ENCODE peak calls at places on chromosomes 16 and 17, in four cellular contexts. One of them, this sample, is unnamed.

GRCh38 chr17:66900126-66901010 is 64.1 kb upstream of the CACNG4 start:
- DNase-seq in A549: peak
- DNase-seq in progenitor cell of endocrine pancreas: no peak
- DNase-seq in stimulated activated CD8-positive, alpha-beta memory T cell treated with anti-CD3 and anti-CD28 coated beads, Interleukin-7, amount 100 ng/mL, for 1 hour: no peak
- DNase-seq in this sample: no peak

GRCh38 chr17:78357177-78357586 is 2.7 kb downstream of the SOCS3 start:
- DNase-seq in A549: peak
- DNase-seq in progenitor cell of endocrine pancreas: no peak
- DNase-seq in stimulated activated CD8-positive, alpha-beta memory T cell treated with anti-CD3 and anti-CD28 coated beads, Interleukin-7, amount 100 ng/mL, for 1 hour: no peak
- DNase-seq in this sample: no peak

GRCh38 chr17:28727727-28728363 is 743 bp upstream of the NEK8 start:
- DNase-seq in progenitor cell of endocrine pancreas: no peak
- DNase-seq in A549: peak
- DNase-seq in stimulated activated CD8-positive, alpha-beta memory T cell treated with anti-CD3 and anti-CD28 coated beads, Interleukin-7, amount 100 ng/mL, for 1 hour: peak
- DNase-seq in this sample: no peak

GRCh38 chr17:47694018-47694817 is at the start of gene TBKBP1:
- DNase-seq in stimulated activated CD8-positive, alpha-beta memory T cell treated with anti-CD3 and anti-CD28 coated beads, Interleukin-7, amount 100 ng/mL, for 1 hour: no peak
- DNase-seq in A549: peak
- DNase-seq in progenitor cell of endocrine pancreas: peak
- DNase-seq in this sample: no peak

GRCh38 chr16:66605177-66605999 is 884 bp downstream of the CMTM3 start:
- DNase-seq in stimulated activated CD8-positive, alpha-beta memory T cell treated with anti-CD3 and anti-CD28 coated beads, Interleukin-7, amount 100 ng/mL, for 1 hour: no peak
- DNase-seq in progenitor cell of endocrine pancreas: peak
- DNase-seq in A549: peak
- DNase-seq in this sample: no peak

GRCh38 chr16:88703486-88704309 is 2.5 kb downstream of the RNF166 start:
- DNase-seq in stimulated activated CD8-positive, alpha-beta memory T cell treated with anti-CD3 and anti-CD28 coated beads, Interleukin-7, amount 100 ng/mL, for 1 hour: peak
- DNase-seq in A549: no peak
- DNase-seq in progenitor cell of endocrine pancreas: no peak
- DNase-seq in this sample: no peak

GRCh38 chr17:32349503-32349853 is 479 bp upstream of the ZNF207 start:
- DNase-seq in A549: peak
- DNase-seq in stimulated activated CD8-positive, alpha-beta memory T cell treated with anti-CD3 and anti-CD28 coated beads, Interleukin-7, amount 100 ng/mL, for 1 hour: no peak
- DNase-seq in progenitor cell of endocrine pancreas: no peak
- DNase-seq in this sample: no peak

GRCh38 chr16:69481901-69482341 is 57.5 kb downstream of the CYB5B start:
- DNase-seq in progenitor cell of endocrine pancreas: no peak
- DNase-seq in A549: no peak
- DNase-seq in stimulated activated CD8-positive, alpha-beta memory T cell treated with anti-CD3 and anti-CD28 coated beads, Interleukin-7, amount 100 ng/mL, for 1 hour: no peak
- DNase-seq in this sample: no peak

GRCh38 chr16:4392382-4393242 is 21.0 kb downstream of the VASN start:
- DNase-seq in progenitor cell of endocrine pancreas: no peak
- DNase-seq in stimulated activated CD8-positive, alpha-beta memory T cell treated with anti-CD3 and anti-CD28 coated beads, Interleukin-7, amount 100 ng/mL, for 1 hour: no peak
- DNase-seq in A549: no peak
- DNase-seq in this sample: no peak

GRCh38 chr17:40582328-40582901 is 17.1 kb upstream of the CCR7 start:
- DNase-seq in stimulated activated CD8-positive, alpha-beta memory T cell treated with anti-CD3 and anti-CD28 coated beads, Interleukin-7, amount 100 ng/mL, for 1 hour: no peak
- DNase-seq in progenitor cell of endocrine pancreas: no peak
- DNase-seq in A549: no peak
- DNase-seq in this sample: peak

GRCh38 chr17:81385320-81386111 is 9.7 kb upstream of the BAHCC1 start:
- DNase-seq in stimulated activated CD8-positive, alpha-beta memory T cell treated with anti-CD3 and anti-CD28 coated beads, Interleukin-7, amount 100 ng/mL, for 1 hour: no peak
- DNase-seq in A549: no peak
- DNase-seq in progenitor cell of endocrine pancreas: no peak
- DNase-seq in this sample: no peak

GRCh38 chr17:41615454-41615853 is 2.9 kb upstream of the KRT16 start:
- DNase-seq in progenitor cell of endocrine pancreas: no peak
- DNase-seq in stimulated activated CD8-positive, alpha-beta memory T cell treated with anti-CD3 and anti-CD28 coated beads, Interleukin-7, amount 100 ng/mL, for 1 hour: no peak
- DNase-seq in A549: peak
- DNase-seq in this sample: no peak

GRCh38 chr17:7589891-7590611 is at the start of gene SOX15:
- DNase-seq in stimulated activated CD8-positive, alpha-beta memory T cell treated with anti-CD3 and anti-CD28 coated beads, Interleukin-7, amount 100 ng/mL, for 1 hour: no peak
- DNase-seq in progenitor cell of endocrine pancreas: no peak
- DNase-seq in A549: no peak
- DNase-seq in this sample: no peak

GRCh38 chr16:20409398-20410152 is at the start of gene ACSM5:
- DNase-seq in A549: no peak
- DNase-seq in stimulated activated CD8-positive, alpha-beta memory T cell treated with anti-CD3 and anti-CD28 coated beads, Interleukin-7, amount 100 ng/mL, for 1 hour: no peak
- DNase-seq in progenitor cell of endocrine pancreas: no peak
- DNase-seq in this sample: no peak

GRCh38 chr17:47220531-47220999 is 11.4 kb downstream of the MYL4 start:
- DNase-seq in A549: no peak
- DNase-seq in progenitor cell of endocrine pancreas: no peak
- DNase-seq in stimulated activated CD8-positive, alpha-beta memory T cell treated with anti-CD3 and anti-CD28 coated beads, Interleukin-7, amount 100 ng/mL, for 1 hour: no peak
- DNase-seq in this sample: no peak

GRCh38 chr17:32626371-32626770 is 139.6 kb downstream of the CDK5R1 start:
- DNase-seq in progenitor cell of endocrine pancreas: no peak
- DNase-seq in stimulated activated CD8-positive, alpha-beta memory T cell treated with anti-CD3 and anti-CD28 coated beads, Interleukin-7, amount 100 ng/mL, for 1 hour: no peak
- DNase-seq in A549: no peak
- DNase-seq in this sample: no peak

GRCh38 chr16:74862743-74863244 is 88.2 kb upstream of the FA2H start:
- DNase-seq in stimulated activated CD8-positive, alpha-beta memory T cell treated with anti-CD3 and anti-CD28 coated beads, Interleukin-7, amount 100 ng/mL, for 1 hour: no peak
- DNase-seq in A549: peak
- DNase-seq in progenitor cell of endocrine pancreas: no peak
- DNase-seq in this sample: no peak

GRCh38 chr17:41648411-41649195 is 24.2 kb upstream of the KRT17 start:
- DNase-seq in A549: peak
- DNase-seq in stimulated activated CD8-positive, alpha-beta memory T cell treated with anti-CD3 and anti-CD28 coated beads, Interleukin-7, amount 100 ng/mL, for 1 hour: peak
- DNase-seq in progenitor cell of endocrine pancreas: peak
- DNase-seq in this sample: peak

GRCh38 chr17:56812971-56813388 is 20.7 kb downstream of the C17orf67 start:
- DNase-seq in progenitor cell of endocrine pancreas: no peak
- DNase-seq in A549: no peak
- DNase-seq in stimulated activated CD8-positive, alpha-beta memory T cell treated with anti-CD3 and anti-CD28 coated beads, Interleukin-7, amount 100 ng/mL, for 1 hour: no peak
- DNase-seq in this sample: no peak

GRCh38 chr16:70438983-70439862 is at the start of gene ST3GAL2:
- DNase-seq in progenitor cell of endocrine pancreas: peak
- DNase-seq in stimulated activated CD8-positive, alpha-beta memory T cell treated with anti-CD3 and anti-CD28 coated beads, Interleukin-7, amount 100 ng/mL, for 1 hour: peak
- DNase-seq in A549: peak
- DNase-seq in this sample: peak

GRCh38 chr16:47695746-47696145 is 234.6 kb downstream of the PHKB start:
- DNase-seq in A549: no peak
- DNase-seq in stimulated activated CD8-positive, alpha-beta memory T cell treated with anti-CD3 and anti-CD28 coated beads, Interleukin-7, amount 100 ng/mL, for 1 hour: no peak
- DNase-seq in progenitor cell of endocrine pancreas: no peak
- DNase-seq in this sample: no peak

GRCh38 chr16:50303041-50303604 is 36.8 kb downstream of the ADCY7 start:
- DNase-seq in stimulated activated CD8-positive, alpha-beta memory T cell treated with anti-CD3 and anti-CD28 coated beads, Interleukin-7, amount 100 ng/mL, for 1 hour: no peak
- DNase-seq in progenitor cell of endocrine pancreas: no peak
- DNase-seq in A549: no peak
- DNase-seq in this sample: no peak